ENCODE peak calls at places on chromosomes 5 and 9, in seven cellular contexts. F, M, B, P, R, S and I are unnamed samples.

GRCh38 chr9:12933957-12934356 is 159.1 kb downstream of the LURAP1L start:
- DNase-seq in F (no peak), M (no peak), B (no peak), P (peak; percentile 69), R (no peak), S (peak; percentile 38), I (no peak)

GRCh38 chr5:90982576-90982975 is 400.5 kb downstream of the ARRDC3 start:
- DNase-seq in F (no peak), M (no peak), B (peak; percentile 5), P (no peak), R (no peak), S (peak; percentile 77), I (no peak)

GRCh38 chr5:71586052-71586940 is 844 bp upstream of the MCCC2 start:
- DNase-seq in F (peak; percentile 38), M (no peak), B (peak; percentile 55), P (peak; percentile 77), R (no peak), S (peak; percentile 29), I (peak; percentile 59)

GRCh38 chr9:136726631-136727191 is 14.3 kb downstream of the DIPK1B start:
- DNase-seq in F (peak; percentile 66), M (no peak), B (peak; percentile 68), P (peak; percentile 25), R (no peak), S (no peak), I (peak; percentile 58)

GRCh38 chr5:132472431-132472830 is 18.1 kb downstream of the IRF1 start:
- DNase-seq in F (peak; percentile 5), M (no peak), B (no peak), P (no peak), R (no peak), S (no peak), I (no peak)

GRCh38 chr9:81833563-81834345 is 94.5 kb upstream of the SPATA31D4 start:
- DNase-seq in F (no peak), M (no peak), B (no peak), P (peak; percentile 36), R (no peak), S (peak; percentile 39), I (peak; percentile 56)

GRCh38 chr9:15746905-15747304 is 194.1 kb downstream of the CCDC171 start:
- DNase-seq in F (no peak), M (no peak), B (no peak), P (no peak), R (no peak), S (no peak), I (no peak)

GRCh38 chr5:150142800-150143724 is 12.6 kb downstream of the PDGFRB start:
- DNase-seq in F (no peak), M (no peak), B (peak; percentile 84), P (peak; percentile 95), R (no peak), S (peak; percentile 94), I (peak; percentile 46)

GRCh38 chr5:90944116-90944515 is 385.5 kb downstream of the ADGRV1 start:
- DNase-seq in F (no peak), M (no peak), B (no peak), P (no peak), R (no peak), S (no peak), I (no peak)

GRCh38 chr9:2676466-2676865 is 40.8 kb upstream of the KCNV2 start:
- DNase-seq in F (no peak), M (no peak), B (no peak), P (no peak), R (no peak), S (no peak), I (peak; percentile 34)

GRCh38 chr9:37943329-37944265 is 39.7 kb upstream of the SLC25A51 start:
- DNase-seq in F (no peak), M (no peak), B (no peak), P (peak; percentile 95), R (no peak), S (peak; percentile 91), I (peak; percentile 68)

GRCh38 chr5:158813275-158813674 is 286.4 kb downstream of the EBF1 start:
- DNase-seq in F (no peak), M (no peak), B (no peak), P (no peak), R (no peak), S (no peak), I (no peak)

GRCh38 chr5:128146671-128147070 is 63.1 kb downstream of the SLC12A2 start:
- DNase-seq in F (no peak), M (no peak), B (no peak), P (no peak), R (no peak), S (peak; percentile 11), I (no peak)